ENCODE peak calls at places on chromosomes 13 and 19, in four cellular contexts. One of them, this sample, is unnamed. For H3K27me3, the result is how much of the 10 kb centered on the place peaks cover.

GRCh38 chr13:38566526-38566925 is 120.4 kb upstream of the FREM2 start:
- DNase-seq in upper lobe of left lung: no peak
- DNase-seq in endothelial cell of umbilical vein: no peak
- DNase-seq in transverse colon: no peak
- DNase-seq in this sample: no peak

GRCh38 chr13:49454388-49455015 is 10.4 kb downstream of the SETDB2 start:
- DNase-seq in upper lobe of left lung: no peak
- DNase-seq in endothelial cell of umbilical vein: no peak
- DNase-seq in transverse colon: no peak
- DNase-seq in this sample: no peak

GRCh38 chr13:79812070-79812850 is 331.3 kb downstream of the NDFIP2 start:
- DNase-seq in upper lobe of left lung: no peak
- DNase-seq in endothelial cell of umbilical vein: no peak
- DNase-seq in transverse colon: no peak
- DNase-seq in this sample: no peak

GRCh38 chr13:73065665-73066350 is 7.0 kb downstream of the KLF5 start:
- DNase-seq in upper lobe of left lung: no peak
- DNase-seq in endothelial cell of umbilical vein: no peak
- DNase-seq in transverse colon: peak
- DNase-seq in this sample: peak

GRCh38 chr19:35295453-35295791 is 3.5 kb downstream of the MAG start:
- DNase-seq in upper lobe of left lung: no peak
- DNase-seq in endothelial cell of umbilical vein: no peak
- DNase-seq in transverse colon: no peak
- DNase-seq in this sample: no peak

GRCh38 chr13:114057131-114058050 is 75.0 kb downstream of the RASA3 start:
- DNase-seq in upper lobe of left lung: no peak
- DNase-seq in endothelial cell of umbilical vein: peak
- DNase-seq in transverse colon: no peak
- DNase-seq in this sample: no peak

GRCh38 chr19:18013621-18014111 is 5.7 kb downstream of the ARRDC2 start:
- DNase-seq in upper lobe of left lung: no peak
- DNase-seq in endothelial cell of umbilical vein: no peak
- DNase-seq in transverse colon: no peak
- DNase-seq in this sample: peak

GRCh38 chr13:101417043-101417406 is 717 bp upstream of the NALCN start:
- DNase-seq in upper lobe of left lung: no peak
- DNase-seq in endothelial cell of umbilical vein: no peak
- DNase-seq in transverse colon: no peak
- DNase-seq in this sample: no peak

GRCh38 chr13:65789815-65790214 is 1440.3 kb downstream of the PCDH9 start:
- DNase-seq in upper lobe of left lung: no peak
- DNase-seq in endothelial cell of umbilical vein: no peak
- DNase-seq in transverse colon: no peak
- DNase-seq in this sample: no peak

GRCh38 chr13:88417801-88418200 is 746.6 kb downstream of the SLITRK5 start:
- DNase-seq in upper lobe of left lung: no peak
- DNase-seq in endothelial cell of umbilical vein: no peak
- DNase-seq in transverse colon: no peak
- DNase-seq in this sample: no peak

DNA sequence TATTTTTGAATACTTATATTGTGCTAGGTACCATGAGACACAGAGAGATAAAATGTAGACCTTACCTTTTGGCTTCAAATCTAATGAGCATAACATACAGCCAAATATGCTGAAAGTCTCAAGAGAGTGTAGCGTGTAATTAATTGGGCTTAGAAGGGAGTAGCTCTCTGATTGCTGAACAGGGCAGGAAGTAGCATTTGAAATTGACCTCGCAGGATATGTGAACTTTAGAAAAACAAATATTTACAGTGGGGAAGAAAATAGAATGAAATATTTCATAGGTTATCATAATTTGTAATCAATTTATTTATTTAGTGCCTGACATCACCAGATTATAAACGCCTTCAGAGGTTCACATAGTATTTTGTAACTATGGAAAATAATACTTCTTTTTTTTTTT is 327.1 kb downstream of the RFC3 start:
- DNase-seq in upper lobe of left lung: no peak
- DNase-seq in endothelial cell of umbilical vein: no peak
- DNase-seq in transverse colon: no peak
- DNase-seq in this sample: no peak
- TF ChIP-seq POLR2AphosphoS5 in upper lobe of left lung: no peak
- TF ChIP-seq POLR2AphosphoS5 in endothelial cell of umbilical vein: no peak
- TF ChIP-seq POLR2AphosphoS5 in transverse colon: no peak
- TF ChIP-seq POLR2AphosphoS5 in this sample: no peak

GRCh38 chr19:13034636-13035035 is 39.4 kb downstream of the NFIX start:
- DNase-seq in upper lobe of left lung: no peak
- DNase-seq in endothelial cell of umbilical vein: no peak
- DNase-seq in transverse colon: no peak
- DNase-seq in this sample: no peak
- H3K27me3 ChIP-seq in upper lobe of left lung: under half
- H3K27me3 ChIP-seq in endothelial cell of umbilical vein: under half
- H3K27me3 ChIP-seq in transverse colon: under half
- H3K27me3 ChIP-seq in this sample: under half

GRCh38 chr19:30449673-30450072 is 77.5 kb downstream of the ZNF536 start:
- DNase-seq in upper lobe of left lung: no peak
- DNase-seq in endothelial cell of umbilical vein: no peak
- DNase-seq in transverse colon: no peak
- DNase-seq in this sample: no peak
- H3K4me3 ChIP-seq in upper lobe of left lung: peak
- H3K4me3 ChIP-seq in endothelial cell of umbilical vein: no peak
- H3K4me3 ChIP-seq in transverse colon: no peak
- H3K4me3 ChIP-seq in this sample: peak

GRCh38 chr19:55466246-55466614 is 1.7 kb upstream of the C19orf85 start:
- DNase-seq in upper lobe of left lung: no peak
- DNase-seq in endothelial cell of umbilical vein: no peak
- DNase-seq in transverse colon: no peak
- DNase-seq in this sample: no peak

GRCh38 chr19:55468054-55468393 is 3.5 kb upstream of the C19orf85 start:
- DNase-seq in upper lobe of left lung: no peak
- DNase-seq in endothelial cell of umbilical vein: no peak
- DNase-seq in transverse colon: no peak
- DNase-seq in this sample: no peak

GRCh38 chr19:55464669-55465068 is at the start of gene C19orf85:
- DNase-seq in upper lobe of left lung: no peak
- DNase-seq in endothelial cell of umbilical vein: no peak
- DNase-seq in transverse colon: no peak
- DNase-seq in this sample: no peak

GRCh38 chr19:55465460-55466245 is 1.1 kb upstream of the C19orf85 start:
- DNase-seq in upper lobe of left lung: no peak
- DNase-seq in endothelial cell of umbilical vein: no peak
- DNase-seq in transverse colon: no peak
- DNase-seq in this sample: no peak

GRCh38 chr19:55467236-55468053 is 2.9 kb upstream of the C19orf85 start:
- DNase-seq in upper lobe of left lung: peak
- DNase-seq in endothelial cell of umbilical vein: peak
- DNase-seq in transverse colon: peak
- DNase-seq in this sample: peak
- TF ChIP-seq POLR2AphosphoS5 in upper lobe of left lung: no peak
- TF ChIP-seq POLR2AphosphoS5 in endothelial cell of umbilical vein: no peak
- TF ChIP-seq POLR2AphosphoS5 in transverse colon: no peak
- TF ChIP-seq POLR2AphosphoS5 in this sample: no peak